ENCODE peak calls at places on chromosomes 5 and 9, in nine cellular contexts. One of them, this sample, is unnamed.

GRCh38 chr5:131375351-131375750 is 111.5 kb downstream of the CDC42SE2 start:
- ATAC-seq in HepG2: no peak
- ATAC-seq in activated CD8-positive, alpha-beta T cell treated with anti-CD3 and anti-CD28 coated beads, Interleukin-2, amount 10 ng/mL, durations not matched to agents 7 days and 5 days: no peak
- ATAC-seq in B cell: no peak
- ATAC-seq in stimulated activated naive CD8-positive, alpha-beta T cell treated with anti-CD3 and anti-CD28 coated beads, Interleukin-15, Interleukin-2, amounts not matched to agents 100 U/mL and 50 U/mL, for 24 hours: no peak
- ATAC-seq in Right ventricle myocardium superior: no peak
- ATAC-seq in T-helper 17 cell: no peak
- ATAC-seq in sciatic nerve: no peak
- ATAC-seq in HCT116: no peak
- ATAC-seq in this sample: no peak

GRCh38 chr5:177228751-177229150 is 74.8 kb downstream of the RAB24 start:
- ATAC-seq in HepG2: no peak
- ATAC-seq in sciatic nerve: no peak
- ATAC-seq in stimulated activated naive CD8-positive, alpha-beta T cell treated with anti-CD3 and anti-CD28 coated beads, Interleukin-15, Interleukin-2, amounts not matched to agents 100 U/mL and 50 U/mL, for 24 hours: no peak
- ATAC-seq in activated CD8-positive, alpha-beta T cell treated with anti-CD3 and anti-CD28 coated beads, Interleukin-2, amount 10 ng/mL, durations not matched to agents 7 days and 5 days: no peak
- ATAC-seq in B cell: no peak
- ATAC-seq in T-helper 17 cell: no peak
- ATAC-seq in Right ventricle myocardium superior: no peak
- ATAC-seq in HCT116: peak
- ATAC-seq in this sample: no peak

GRCh38 chr9:120767451-120767850 is 25.8 kb downstream of the FBXW2 start:
- ATAC-seq in stimulated activated naive CD8-positive, alpha-beta T cell treated with anti-CD3 and anti-CD28 coated beads, Interleukin-15, Interleukin-2, amounts not matched to agents 100 U/mL and 50 U/mL, for 24 hours: no peak
- ATAC-seq in activated CD8-positive, alpha-beta T cell treated with anti-CD3 and anti-CD28 coated beads, Interleukin-2, amount 10 ng/mL, durations not matched to agents 7 days and 5 days: no peak
- ATAC-seq in HCT116: no peak
- ATAC-seq in HepG2: no peak
- ATAC-seq in sciatic nerve: no peak
- ATAC-seq in T-helper 17 cell: no peak
- ATAC-seq in B cell: no peak
- ATAC-seq in Right ventricle myocardium superior: no peak
- ATAC-seq in this sample: no peak

GRCh38 chr9:92506184-92506857 is 24.0 kb upstream of the ASPN start:
- ATAC-seq in sciatic nerve: peak
- ATAC-seq in T-helper 17 cell: no peak
- ATAC-seq in B cell: no peak
- ATAC-seq in HCT116: peak
- ATAC-seq in Right ventricle myocardium superior: peak
- ATAC-seq in HepG2: no peak
- ATAC-seq in activated CD8-positive, alpha-beta T cell treated with anti-CD3 and anti-CD28 coated beads, Interleukin-2, amount 10 ng/mL, durations not matched to agents 7 days and 5 days: no peak
- ATAC-seq in stimulated activated naive CD8-positive, alpha-beta T cell treated with anti-CD3 and anti-CD28 coated beads, Interleukin-15, Interleukin-2, amounts not matched to agents 100 U/mL and 50 U/mL, for 24 hours: no peak
- ATAC-seq in this sample: peak

GRCh38 chr9:82570226-82570625 is 492.7 kb downstream of the RASEF start:
- ATAC-seq in T-helper 17 cell: no peak
- ATAC-seq in HepG2: peak
- ATAC-seq in B cell: no peak
- ATAC-seq in Right ventricle myocardium superior: no peak
- ATAC-seq in stimulated activated naive CD8-positive, alpha-beta T cell treated with anti-CD3 and anti-CD28 coated beads, Interleukin-15, Interleukin-2, amounts not matched to agents 100 U/mL and 50 U/mL, for 24 hours: no peak
- ATAC-seq in activated CD8-positive, alpha-beta T cell treated with anti-CD3 and anti-CD28 coated beads, Interleukin-2, amount 10 ng/mL, durations not matched to agents 7 days and 5 days: no peak
- ATAC-seq in HCT116: no peak
- ATAC-seq in sciatic nerve: no peak
- ATAC-seq in this sample: no peak

GRCh38 chr5:173464813-173465212 is 136.6 kb upstream of the STC2 start:
- ATAC-seq in B cell: no peak
- ATAC-seq in Right ventricle myocardium superior: no peak
- ATAC-seq in stimulated activated naive CD8-positive, alpha-beta T cell treated with anti-CD3 and anti-CD28 coated beads, Interleukin-15, Interleukin-2, amounts not matched to agents 100 U/mL and 50 U/mL, for 24 hours: no peak
- ATAC-seq in HCT116: no peak
- ATAC-seq in T-helper 17 cell: no peak
- ATAC-seq in sciatic nerve: no peak
- ATAC-seq in HepG2: no peak
- ATAC-seq in activated CD8-positive, alpha-beta T cell treated with anti-CD3 and anti-CD28 coated beads, Interleukin-2, amount 10 ng/mL, durations not matched to agents 7 days and 5 days: no peak
- ATAC-seq in this sample: no peak

GRCh38 chr5:5217371-5217770 is 77.2 kb downstream of the ADAMTS16 start:
- ATAC-seq in Right ventricle myocardium superior: no peak
- ATAC-seq in activated CD8-positive, alpha-beta T cell treated with anti-CD3 and anti-CD28 coated beads, Interleukin-2, amount 10 ng/mL, durations not matched to agents 7 days and 5 days: no peak
- ATAC-seq in HepG2: no peak
- ATAC-seq in sciatic nerve: no peak
- ATAC-seq in B cell: no peak
- ATAC-seq in HCT116: no peak
- ATAC-seq in stimulated activated naive CD8-positive, alpha-beta T cell treated with anti-CD3 and anti-CD28 coated beads, Interleukin-15, Interleukin-2, amounts not matched to agents 100 U/mL and 50 U/mL, for 24 hours: no peak
- ATAC-seq in T-helper 17 cell: no peak
- ATAC-seq in this sample: no peak

GRCh38 chr9:133731876-133732321 is 6.3 kb downstream of the SARDH start:
- ATAC-seq in B cell: no peak
- ATAC-seq in Right ventricle myocardium superior: peak
- ATAC-seq in sciatic nerve: peak
- ATAC-seq in activated CD8-positive, alpha-beta T cell treated with anti-CD3 and anti-CD28 coated beads, Interleukin-2, amount 10 ng/mL, durations not matched to agents 7 days and 5 days: no peak
- ATAC-seq in stimulated activated naive CD8-positive, alpha-beta T cell treated with anti-CD3 and anti-CD28 coated beads, Interleukin-15, Interleukin-2, amounts not matched to agents 100 U/mL and 50 U/mL, for 24 hours: no peak
- ATAC-seq in HCT116: peak
- ATAC-seq in HepG2: peak
- ATAC-seq in T-helper 17 cell: no peak
- ATAC-seq in this sample: peak

GRCh38 chr5:170137694-170138214 is 32.1 kb downstream of the FOXI1 start:
- ATAC-seq in Right ventricle myocardium superior: no peak
- ATAC-seq in stimulated activated naive CD8-positive, alpha-beta T cell treated with anti-CD3 and anti-CD28 coated beads, Interleukin-15, Interleukin-2, amounts not matched to agents 100 U/mL and 50 U/mL, for 24 hours: no peak
- ATAC-seq in sciatic nerve: no peak
- ATAC-seq in T-helper 17 cell: no peak
- ATAC-seq in B cell: no peak
- ATAC-seq in HCT116: no peak
- ATAC-seq in activated CD8-positive, alpha-beta T cell treated with anti-CD3 and anti-CD28 coated beads, Interleukin-2, amount 10 ng/mL, durations not matched to agents 7 days and 5 days: no peak
- ATAC-seq in HepG2: no peak
- ATAC-seq in this sample: no peak

GRCh38 chr5:175027390-175027789 is 303.0 kb downstream of the MSX2 start:
- ATAC-seq in HepG2: no peak
- ATAC-seq in HCT116: no peak
- ATAC-seq in Right ventricle myocardium superior: no peak
- ATAC-seq in stimulated activated naive CD8-positive, alpha-beta T cell treated with anti-CD3 and anti-CD28 coated beads, Interleukin-15, Interleukin-2, amounts not matched to agents 100 U/mL and 50 U/mL, for 24 hours: no peak
- ATAC-seq in sciatic nerve: no peak
- ATAC-seq in T-helper 17 cell: no peak
- ATAC-seq in activated CD8-positive, alpha-beta T cell treated with anti-CD3 and anti-CD28 coated beads, Interleukin-2, amount 10 ng/mL, durations not matched to agents 7 days and 5 days: no peak
- ATAC-seq in B cell: no peak
- ATAC-seq in this sample: no peak